ENCODE peak calls at places on chromosomes 11 and 22, in nine cellular contexts. O is naive thymus-derived CD4-positive, alpha-beta T cell; P is left ventricle myocardium inferior; D is spleen; K is body of pancreas; R is CD8-positive, alpha-beta memory T cell; U is ovary; H is AG04450; N is HAP-1. L is an unnamed sample. For H3K9me3 and H3K27me3, the result is how much of the 10 kb centered on the place peaks cover.

GRCh38 chr11:16604784-16605439 is 133.5 kb upstream of the C11orf58 start:
- DNase-seq in O (no peak), P (peak), D (peak), K (peak), R (no peak), U (peak), H (no peak), N (peak), L (peak)

GRCh38 chr11:63985812-63986155 is 454 bp upstream of the OTUB1 start:
- DNase-seq in O (peak), P (no peak), D (peak), K (peak), R (peak), U (no peak), H (no peak), N (peak), L (no peak)

GRCh38 chr22:22773979-22774738 is 113.5 kb upstream of the IGLL5 start:
- DNase-seq in O (no peak), P (no peak), D (no peak), K (no peak), R (no peak), U (no peak), H (no peak), N (no peak), L (peak)

GRCh38 chr11:79160786-79161403 is 279.9 kb downstream of the TENM4 start:
- DNase-seq in O (no peak), P (no peak), D (no peak), K (no peak), R (no peak), U (no peak), H (no peak), N (no peak), L (no peak)

GRCh38 chr22:29855611-29856181 is 17.6 kb upstream of the ASCC2 start:
- DNase-seq in O (no peak), P (peak), D (no peak), K (no peak), R (no peak), U (no peak), H (no peak), N (no peak), L (no peak)

GRCh38 chr22:36546092-36546804 is 17.3 kb upstream of the EIF3D start:
- DNase-seq in O (no peak), P (peak), D (no peak), K (peak), R (no peak), U (no peak), H (no peak), N (peak), L (peak)

GRCh38 chr11:12222099-12222751 is 111.8 kb downstream of the MICAL2 start:
- DNase-seq in O (no peak), P (peak), D (no peak), K (no peak), R (no peak), U (peak), H (no peak), N (no peak), L (no peak)

GRCh38 chr22:47142427-47143046 is 380.1 kb downstream of the TBC1D22A start:
- DNase-seq in O (no peak), P (no peak), D (no peak), K (no peak), R (no peak), U (no peak), H (no peak), N (no peak), L (no peak)

GRCh38 chr22:42256930-42257329 is 13.5 kb downstream of the TCF20 start:
- DNase-seq in O (no peak), P (no peak), D (no peak), K (no peak), R (no peak), U (no peak), H (no peak), N (no peak), L (no peak)

GRCh38 chr11:15726221-15726746 is 611.6 kb downstream of the INSC start:
- DNase-seq in O (no peak), P (no peak), D (no peak), K (no peak), R (no peak), U (no peak), H (no peak), N (no peak), L (peak)

GRCh38 chr11:111606986-111607385 is 4.7 kb downstream of the SIK2 start:
- DNase-seq in O (no peak), P (no peak), D (no peak), K (no peak), R (no peak), U (no peak), H (no peak), N (no peak), L (no peak)

GRCh38 chr11:112786196-112786595 is 175.0 kb upstream of the NCAM1 start:
- DNase-seq in O (no peak), P (no peak), D (no peak), K (no peak), R (no peak), U (no peak), H (no peak), N (no peak), L (no peak)

GRCh38 chr11:15711311-15711710 is 596.6 kb downstream of the INSC start:
- DNase-seq in O (no peak), P (no peak), D (no peak), K (no peak), R (no peak), U (no peak), H (no peak), N (no peak), L (no peak)

GRCh38 chr11:1222491-1223345 is at the start of gene MUC5B:
- DNase-seq in O (no peak), P (no peak), D (peak), K (no peak), R (no peak), U (no peak), H (no peak), N (peak), L (no peak)

GRCh38 chr11:117300301-117300700 is 9.2 kb downstream of the BACE1-AS start:
- DNase-seq in O (no peak), P (no peak), D (no peak), K (peak), R (no peak), U (peak), H (peak), N (no peak), L (no peak)

GRCh38 chr11:7186190-7186589 is 65.5 kb upstream of the SYT9 start:
- DNase-seq in O (no peak), P (no peak), D (no peak), K (no peak), R (no peak), U (no peak), H (no peak), N (no peak), L (no peak)

GRCh38 chr22:48427731-48428211 is 1399.9 kb downstream of the BRD1 start:
- DNase-seq in O (no peak), P (no peak), D (no peak), K (no peak), R (no peak), U (no peak), H (no peak), N (no peak), L (peak)
- H3K9me3 ChIP-seq in O (under half), P (under half), D (under half), K (under half), R (under half), U (under half), H (half or more), N (under half), L (under half)

GRCh38 chr22:39932918-39933649 is 27.1 kb upstream of the TMA7B start:
- DNase-seq in O (no peak), P (no peak), D (no peak), K (peak), R (peak), U (no peak), H (no peak), N (peak), L (no peak)
- H3K27me3 ChIP-seq in O (under half), P (half or more), D (under half), K (under half), R (under half), U (under half), H (half or more), N (under half), L (under half)

DNA sequence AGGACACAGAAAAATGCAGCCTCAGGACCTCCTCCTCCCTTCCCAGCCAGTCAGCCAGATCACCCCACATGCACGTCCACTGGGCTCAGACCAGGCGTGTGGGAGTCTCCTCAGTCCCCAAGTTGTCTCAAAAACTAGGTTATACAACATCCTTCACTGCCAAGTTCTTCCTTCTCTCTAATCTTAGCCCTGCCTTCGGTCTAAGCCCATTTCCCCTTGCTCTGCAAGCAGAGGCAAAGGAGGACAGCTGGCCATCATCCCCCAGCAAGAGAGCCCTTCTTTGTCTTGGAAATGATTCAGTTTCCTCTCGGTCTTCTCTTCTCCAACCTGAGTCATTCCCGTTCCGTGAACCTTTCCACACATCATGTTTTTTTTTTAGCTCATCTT is 14.0 kb upstream of the NRGN start:
- DNase-seq in O (no peak), P (no peak), D (no peak), K (no peak), R (no peak), U (no peak), H (no peak), N (no peak), L (no peak)
- H3K4me3 ChIP-seq in O (no peak), P (no peak), D (no peak), K (no peak), R (no peak), U (no peak), H (no peak), N (no peak), L (no peak)

DNA sequence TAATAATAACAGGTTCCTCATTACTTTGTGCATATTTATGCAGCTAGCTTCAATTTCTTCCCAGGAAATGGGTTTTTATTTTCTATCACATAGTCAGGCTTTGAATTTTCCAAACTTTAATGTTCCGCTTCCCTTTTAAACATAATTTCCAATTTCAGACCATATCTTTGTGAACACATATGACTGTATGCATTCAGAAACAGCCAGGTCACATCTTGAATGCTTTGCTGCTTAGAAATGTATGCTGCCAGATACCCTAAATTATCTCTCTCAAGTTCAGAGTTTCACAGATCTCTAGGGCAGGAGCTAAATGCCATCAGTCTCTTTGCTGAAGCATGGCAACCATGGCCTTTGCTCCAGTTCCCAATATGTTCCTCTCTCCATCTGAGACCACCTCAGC is 2203.8 kb downstream of the LRRC4C start:
- DNase-seq in O (no peak), P (no peak), D (no peak), K (no peak), R (no peak), U (no peak), H (no peak), N (no peak), L (no peak)
- H3K9me3 ChIP-seq in O (under half), P (under half), D (under half), K (under half), R (under half), U (under half), H (under half), N (under half), L (under half)

DNA sequence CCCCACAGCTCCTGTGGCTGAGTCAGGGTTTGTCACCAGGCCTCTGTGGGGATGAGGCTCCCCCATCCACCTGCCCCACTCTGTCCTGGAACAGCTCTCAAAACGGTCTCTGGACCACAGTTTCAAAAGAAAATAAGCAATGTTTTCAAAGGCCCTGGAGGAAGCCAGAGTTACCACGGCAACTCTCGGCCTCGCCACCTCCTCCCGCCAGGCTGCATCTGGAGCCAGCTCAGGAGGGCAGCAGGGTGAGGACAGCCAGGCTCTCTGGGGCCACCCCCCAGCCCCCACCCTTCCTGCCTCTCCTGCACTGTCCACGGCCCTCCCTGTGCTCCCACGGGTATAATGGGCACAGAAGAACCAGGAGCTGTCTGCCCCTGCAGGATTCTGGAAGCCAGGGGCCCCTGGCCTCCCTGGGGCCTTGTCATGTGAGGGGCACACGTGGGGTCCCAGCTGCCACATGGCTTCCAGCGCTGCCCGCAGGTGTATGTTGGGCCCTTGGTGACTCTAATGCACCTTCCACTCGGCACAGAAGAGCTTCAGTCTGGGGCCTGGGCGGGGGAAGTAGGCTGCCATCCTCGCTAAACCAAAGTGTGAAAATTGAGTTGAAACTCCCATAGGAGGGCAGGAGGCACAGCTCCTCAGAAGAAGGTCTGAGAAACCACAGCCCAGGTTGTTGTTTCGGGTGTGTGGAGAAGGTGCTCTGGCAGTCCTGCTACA is 10.3 kb downstream of the CD81 start:
- DNase-seq in O (no peak), P (no peak), D (no peak), K (no peak), R (no peak), U (peak), H (no peak), N (no peak), L (peak)
- H3K27me3 ChIP-seq in O (under half), P (under half), D (under half), K (under half), R (under half), U (under half), H (under half), N (under half), L (under half)

DNA sequence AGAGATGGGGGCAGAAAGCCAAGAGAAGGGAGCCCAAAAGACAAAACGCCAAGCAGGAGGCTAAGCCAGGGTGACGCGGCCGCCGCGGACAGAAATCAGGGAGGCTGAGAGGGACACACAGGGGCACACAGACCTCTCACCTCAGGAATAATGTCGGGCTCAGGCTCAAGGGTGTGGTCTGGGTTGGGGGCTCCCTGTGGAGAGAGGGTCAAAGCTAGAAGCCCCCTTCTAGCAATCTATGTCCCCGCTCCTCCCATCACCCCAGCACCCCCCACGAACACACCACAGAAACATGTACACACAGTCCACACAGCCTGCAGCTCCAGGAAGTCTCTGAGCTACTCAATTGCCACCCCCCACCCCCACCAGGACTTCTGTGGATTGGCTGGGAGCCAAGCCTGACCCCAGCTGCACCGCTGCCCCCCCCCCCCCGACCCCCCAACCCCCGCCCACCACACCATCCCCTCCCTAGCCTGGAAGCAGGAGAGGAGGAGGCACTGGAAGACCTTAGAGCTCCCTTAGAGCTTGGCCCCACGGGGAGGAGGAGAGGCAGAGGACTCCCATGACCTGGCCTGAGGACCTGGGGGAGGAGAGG is 6.9 kb downstream of the BCL9L start:
- DNase-seq in O (no peak), P (no peak), D (no peak), K (no peak), R (peak), U (peak), H (no peak), N (no peak), L (no peak)
- H3K4me3 ChIP-seq in O (peak), P (peak), D (no peak), K (no peak), R (peak), U (peak), H (peak), N (no peak), L (no peak)

GRCh38 chr11:2528301-2529050 is 83.7 kb downstream of the KCNQ1 start:
- DNase-seq in O (no peak), P (no peak), D (peak), K (peak), R (no peak), U (peak), H (no peak), N (no peak), L (no peak)
- H3K9me3 ChIP-seq in O (under half), P (under half), D (under half), K (under half), R (under half), U (under half), H (under half), N (under half), L (under half)

L was measured in SJSA1.